ENCODE peak calls at places on chromosome 22, in five cellular contexts. A, J, U, L and C are unnamed samples.

GRCh38 chr22:36455571-36456458 is 25.6 kb downstream of the TXN2 start:
- DNase-seq in A (no peak), J (no peak), U (no peak), L (no peak), C (no peak)

GRCh38 chr22:37501610-37502341 is 15.6 kb upstream of the MFNG start:
- DNase-seq in A (no peak), J (peak), U (peak), L (no peak), C (no peak)

GRCh38 chr22:48702573-48703264 is 1125.0 kb downstream of the BRD1 start:
- DNase-seq in A (no peak), J (no peak), U (no peak), L (no peak), C (no peak)

GRCh38 chr22:41687901-41688364 is 734 bp downstream of the SNU13 start:
- DNase-seq in A (no peak), J (no peak), U (no peak), L (peak), C (no peak)

GRCh38 chr22:48494968-48495750 is 1332.5 kb downstream of the BRD1 start:
- DNase-seq in A (no peak), J (no peak), U (no peak), L (no peak), C (no peak)

GRCh38 chr22:17782158-17782557 is 7.9 kb upstream of the BID start:
- DNase-seq in A (no peak), J (no peak), U (no peak), L (no peak), C (no peak)

GRCh38 chr22:44098021-44098739 is 74.1 kb downstream of the PARVB start:
- DNase-seq in A (no peak), J (no peak), U (no peak), L (no peak), C (no peak)

GRCh38 chr22:50276143-50276542 is 6.0 kb upstream of the MAPK11 start:
- DNase-seq in A (no peak), J (no peak), U (no peak), L (no peak), C (peak)

GRCh38 chr22:23054531-23055257 is 15.6 kb upstream of the GNAZ start:
- DNase-seq in A (no peak), J (no peak), U (no peak), L (no peak), C (no peak)

GRCh38 chr22:48887394-48888332 is 940.0 kb downstream of the BRD1 start:
- DNase-seq in A (no peak), J (no peak), U (no peak), L (no peak), C (no peak)

GRCh38 chr22:38718414-38718813 is 12.7 kb downstream of the GTPBP1 start:
- DNase-seq in A (no peak), J (no peak), U (peak), L (no peak), C (peak)